ENCODE peak calls at places on chromosomes 5 and 9, in seven cellular contexts. One of them, this sample, is unnamed.

GRCh38 chr5:73311291-73312110 is 137.1 kb downstream of the FOXD1 start:
- DNase-seq in kidney: peak
- DNase-seq in MM.1S: no peak
- DNase-seq in stimulated activated CD4-positive, alpha-beta T cell treated with anti-CD3 and anti-CD28 coated beads, Interleukin-12 subunit alpha, Interleukin-12 subunit beta, amount 100 ng/mL, for 24 hours: no peak
- DNase-seq in iris pigment epithelial cell: peak
- DNase-seq in RPMI8226: no peak
- DNase-seq in cardiac fibroblast: peak
- DNase-seq in this sample: peak

GRCh38 chr5:112779531-112779930 is 41.8 kb downstream of the APC start:
- DNase-seq in cardiac fibroblast: peak
- DNase-seq in iris pigment epithelial cell: peak
- DNase-seq in MM.1S: no peak
- DNase-seq in stimulated activated CD4-positive, alpha-beta T cell treated with anti-CD3 and anti-CD28 coated beads, Interleukin-12 subunit alpha, Interleukin-12 subunit beta, amount 100 ng/mL, for 24 hours: no peak
- DNase-seq in RPMI8226: no peak
- DNase-seq in kidney: no peak
- DNase-seq in this sample: no peak

GRCh38 chr9:112764837-112765236 is 14.3 kb downstream of the SNX30 start:
- DNase-seq in kidney: no peak
- DNase-seq in MM.1S: no peak
- DNase-seq in iris pigment epithelial cell: no peak
- DNase-seq in cardiac fibroblast: no peak
- DNase-seq in RPMI8226: no peak
- DNase-seq in stimulated activated CD4-positive, alpha-beta T cell treated with anti-CD3 and anti-CD28 coated beads, Interleukin-12 subunit alpha, Interleukin-12 subunit beta, amount 100 ng/mL, for 24 hours: no peak
- DNase-seq in this sample: peak

GRCh38 chr5:53318303-53318702 is 162.1 kb upstream of the FST start:
- DNase-seq in MM.1S: no peak
- DNase-seq in RPMI8226: no peak
- DNase-seq in kidney: no peak
- DNase-seq in stimulated activated CD4-positive, alpha-beta T cell treated with anti-CD3 and anti-CD28 coated beads, Interleukin-12 subunit alpha, Interleukin-12 subunit beta, amount 100 ng/mL, for 24 hours: no peak
- DNase-seq in cardiac fibroblast: no peak
- DNase-seq in iris pigment epithelial cell: no peak
- DNase-seq in this sample: peak

GRCh38 chr9:80498165-80498564 is 926.4 kb downstream of the TLE4 start:
- DNase-seq in stimulated activated CD4-positive, alpha-beta T cell treated with anti-CD3 and anti-CD28 coated beads, Interleukin-12 subunit alpha, Interleukin-12 subunit beta, amount 100 ng/mL, for 24 hours: no peak
- DNase-seq in MM.1S: no peak
- DNase-seq in kidney: no peak
- DNase-seq in iris pigment epithelial cell: no peak
- DNase-seq in cardiac fibroblast: no peak
- DNase-seq in RPMI8226: no peak
- DNase-seq in this sample: no peak

GRCh38 chr9:108703414-108703813 is 152.4 kb downstream of the ACTL7B start:
- DNase-seq in iris pigment epithelial cell: no peak
- DNase-seq in RPMI8226: no peak
- DNase-seq in kidney: no peak
- DNase-seq in stimulated activated CD4-positive, alpha-beta T cell treated with anti-CD3 and anti-CD28 coated beads, Interleukin-12 subunit alpha, Interleukin-12 subunit beta, amount 100 ng/mL, for 24 hours: no peak
- DNase-seq in cardiac fibroblast: no peak
- DNase-seq in MM.1S: no peak
- DNase-seq in this sample: no peak

GRCh38 chr5:32092938-32093812 is 80.9 kb downstream of the GOLPH3 start:
- DNase-seq in MM.1S: peak
- DNase-seq in kidney: no peak
- DNase-seq in RPMI8226: peak
- DNase-seq in cardiac fibroblast: peak
- DNase-seq in stimulated activated CD4-positive, alpha-beta T cell treated with anti-CD3 and anti-CD28 coated beads, Interleukin-12 subunit alpha, Interleukin-12 subunit beta, amount 100 ng/mL, for 24 hours: peak
- DNase-seq in iris pigment epithelial cell: peak
- DNase-seq in this sample: peak

GRCh38 chr5:177389368-177390169 is 5.3 kb downstream of the SLC34A1 start:
- DNase-seq in cardiac fibroblast: peak
- DNase-seq in stimulated activated CD4-positive, alpha-beta T cell treated with anti-CD3 and anti-CD28 coated beads, Interleukin-12 subunit alpha, Interleukin-12 subunit beta, amount 100 ng/mL, for 24 hours: no peak
- DNase-seq in MM.1S: no peak
- DNase-seq in kidney: no peak
- DNase-seq in iris pigment epithelial cell: peak
- DNase-seq in RPMI8226: peak
- DNase-seq in this sample: no peak

GRCh38 chr5:141528401-141528984 is 39.6 kb downstream of the PCDHGC5 start:
- DNase-seq in stimulated activated CD4-positive, alpha-beta T cell treated with anti-CD3 and anti-CD28 coated beads, Interleukin-12 subunit alpha, Interleukin-12 subunit beta, amount 100 ng/mL, for 24 hours: no peak
- DNase-seq in MM.1S: no peak
- DNase-seq in RPMI8226: no peak
- DNase-seq in kidney: no peak
- DNase-seq in iris pigment epithelial cell: peak
- DNase-seq in cardiac fibroblast: peak
- DNase-seq in this sample: no peak

GRCh38 chr5:133890308-133890707 is 78.1 kb downstream of the C5orf15 start:
- DNase-seq in iris pigment epithelial cell: no peak
- DNase-seq in MM.1S: no peak
- DNase-seq in cardiac fibroblast: no peak
- DNase-seq in RPMI8226: no peak
- DNase-seq in kidney: no peak
- DNase-seq in stimulated activated CD4-positive, alpha-beta T cell treated with anti-CD3 and anti-CD28 coated beads, Interleukin-12 subunit alpha, Interleukin-12 subunit beta, amount 100 ng/mL, for 24 hours: no peak
- DNase-seq in this sample: no peak

GRCh38 chr9:127384901-127385300 is 12.1 kb upstream of the SLC2A8 start:
- DNase-seq in MM.1S: no peak
- DNase-seq in RPMI8226: no peak
- DNase-seq in stimulated activated CD4-positive, alpha-beta T cell treated with anti-CD3 and anti-CD28 coated beads, Interleukin-12 subunit alpha, Interleukin-12 subunit beta, amount 100 ng/mL, for 24 hours: no peak
- DNase-seq in cardiac fibroblast: no peak
- DNase-seq in iris pigment epithelial cell: no peak
- DNase-seq in kidney: no peak
- DNase-seq in this sample: peak

GRCh38 chr9:130852801-130853200 is 17.7 kb downstream of the ABL1 start:
- DNase-seq in RPMI8226: no peak
- DNase-seq in stimulated activated CD4-positive, alpha-beta T cell treated with anti-CD3 and anti-CD28 coated beads, Interleukin-12 subunit alpha, Interleukin-12 subunit beta, amount 100 ng/mL, for 24 hours: no peak
- DNase-seq in kidney: no peak
- DNase-seq in MM.1S: no peak
- DNase-seq in iris pigment epithelial cell: no peak
- DNase-seq in cardiac fibroblast: no peak
- DNase-seq in this sample: no peak

GRCh38 chr9:126095546-126096190 is 231.0 kb upstream of the MVB12B start:
- DNase-seq in MM.1S: no peak
- DNase-seq in iris pigment epithelial cell: no peak
- DNase-seq in kidney: no peak
- DNase-seq in RPMI8226: no peak
- DNase-seq in cardiac fibroblast: no peak
- DNase-seq in stimulated activated CD4-positive, alpha-beta T cell treated with anti-CD3 and anti-CD28 coated beads, Interleukin-12 subunit alpha, Interleukin-12 subunit beta, amount 100 ng/mL, for 24 hours: no peak
- DNase-seq in this sample: no peak

GRCh38 chr5:140946578-140946977 is 19.7 kb upstream of the PCDHAC2 start:
- DNase-seq in stimulated activated CD4-positive, alpha-beta T cell treated with anti-CD3 and anti-CD28 coated beads, Interleukin-12 subunit alpha, Interleukin-12 subunit beta, amount 100 ng/mL, for 24 hours: no peak
- DNase-seq in cardiac fibroblast: no peak
- DNase-seq in MM.1S: no peak
- DNase-seq in kidney: no peak
- DNase-seq in RPMI8226: no peak
- DNase-seq in iris pigment epithelial cell: no peak
- DNase-seq in this sample: no peak

This sample was measured in H7.